ENCODE peak calls at places on chromosomes 3 and 15, in ten cellular contexts. D is PC-9, B is WTC11, R is heart left ventricle, F is suprapubic skin, Q is cardiac muscle cell, W is IMR-90, Z is lower leg skin, O is fibroblast of mammary gland, L is bronchial epithelial cell. U is an unnamed sample.

GRCh38 chr3:139135657-139136056 is 91.0 kb upstream of the PRR23C start:
- DNase-seq in F (no peak), B (no peak), Q (no peak), L (no peak), D (no peak), Z (no peak), W (no peak), R (no peak), O (no peak), U (no peak)

GRCh38 chr3:9934235-9934621 is 594 bp downstream of the CRELD1 start:
- DNase-seq in W (no peak), Q (no peak), F (peak), Z (no peak), R (no peak), L (no peak), D (no peak), B (no peak), O (peak), U (no peak)

GRCh38 chr3:128784228-128784627 is 58.2 kb downstream of the RAB7A start:
- DNase-seq in Z (no peak), Q (peak), L (no peak), F (no peak), D (no peak), O (peak), B (peak), R (peak), W (no peak), U (peak)

GRCh38 chr15:39333393-39333792 is 247.5 kb upstream of the THBS1 start:
- DNase-seq in W (no peak), D (no peak), F (no peak), O (no peak), Z (no peak), R (no peak), Q (no peak), B (no peak), L (no peak), U (no peak)

GRCh38 chr3:39287216-39287858 is 7.5 kb upstream of the CX3CR1 start:
- DNase-seq in L (no peak), O (no peak), F (no peak), D (no peak), Z (no peak), Q (no peak), B (no peak), R (no peak), W (no peak), U (no peak)

GRCh38 chr3:177804646-177805045 is 607.4 kb upstream of the TBL1XR1 start:
- DNase-seq in Q (no peak), W (no peak), F (no peak), B (no peak), Z (no peak), L (no peak), D (no peak), O (no peak), R (no peak), U (no peak)

GRCh38 chr15:95866698-95867440 is 463.6 kb upstream of the NR2F2 start:
- DNase-seq in W (no peak), L (no peak), B (no peak), R (no peak), O (no peak), D (no peak), F (no peak), Q (peak), Z (no peak), U (no peak)

GRCh38 chr3:151918253-151919029 is 45.0 kb downstream of the SUCNR1 start:
- DNase-seq in B (no peak), L (peak), W (peak), D (peak), Q (peak), F (no peak), R (no peak), Z (peak), O (peak), U (no peak)

GRCh38 chr15:81809543-81809942 is 236.3 kb downstream of the MEX3B start:
- DNase-seq in O (peak), Q (peak), D (no peak), L (no peak), B (peak), F (no peak), Z (no peak), R (no peak), W (peak), U (no peak)

GRCh38 chr3:185065059-185065458 is 87.8 kb downstream of the C3orf70 start:
- DNase-seq in Q (no peak), D (no peak), R (no peak), F (no peak), L (no peak), O (no peak), B (no peak), W (no peak), Z (no peak), U (no peak)
- TF ChIP-seq CTCF in Q (no peak), D (no peak), R (no peak), F (no peak), L (no peak), O (no peak), B (no peak), W (no peak), Z (no peak), U (no peak)

GRCh38 chr3:192515661-192516040 is 211.7 kb downstream of the FGF12 start:
- DNase-seq in D (peak), L (no peak), B (no peak), R (no peak), Z (no peak), Q (no peak), O (no peak), W (no peak), F (no peak), U (no peak)

GRCh38 chr3:192516850-192517249 is 210.5 kb downstream of the FGF12 start:
- DNase-seq in Z (no peak), F (no peak), R (peak), Q (no peak), L (no peak), O (no peak), D (no peak), B (no peak), W (no peak), U (no peak)

GRCh38 chr3:192514754-192515660 is 212.3 kb downstream of the FGF12 start:
- DNase-seq in Q (peak), R (peak), D (peak), Z (no peak), W (no peak), L (no peak), F (no peak), B (peak), O (no peak), U (peak)

DNA sequence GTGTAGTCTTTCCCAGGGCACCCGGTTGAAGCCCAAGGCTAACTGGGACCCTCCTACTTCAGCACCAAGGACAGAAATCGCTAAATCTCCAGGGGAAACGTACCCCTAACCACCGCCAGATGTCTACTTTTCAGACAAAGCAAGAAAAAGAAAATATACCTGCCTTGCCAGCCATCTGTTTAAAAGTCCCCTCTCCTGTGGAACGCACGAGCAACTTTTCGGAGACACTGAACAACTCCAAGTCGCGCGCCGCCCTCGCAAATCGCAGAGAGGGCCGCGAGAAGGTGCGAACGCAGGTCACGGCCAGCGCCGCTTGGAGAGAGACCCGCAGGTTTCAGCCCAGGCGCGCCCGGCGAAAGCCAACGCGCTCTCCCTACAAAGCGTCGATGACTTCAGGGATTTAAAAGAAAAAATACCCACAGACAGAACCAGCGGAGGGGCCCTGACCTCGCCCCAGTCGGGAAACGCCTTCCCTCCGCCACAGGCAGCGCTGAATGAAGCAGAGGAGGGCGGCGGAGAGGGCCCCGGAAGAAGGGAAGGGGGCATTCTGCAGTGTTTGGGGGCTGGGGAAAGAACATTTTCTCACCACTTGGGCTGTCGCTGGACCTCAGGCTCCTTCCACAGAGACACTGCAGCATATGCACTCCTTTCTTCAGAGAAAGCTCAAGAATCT is 213.1 kb downstream of the FGF12 start:
- DNase-seq in D (no peak), F (no peak), R (no peak), W (no peak), Q (peak), B (peak), O (peak), L (peak), Z (no peak), U (peak)
- TF ChIP-seq CTCF in D (no peak), F (no peak), R (no peak), W (no peak), Q (peak), B (no peak), O (no peak), L (no peak), Z (no peak), U (peak)

DNA sequence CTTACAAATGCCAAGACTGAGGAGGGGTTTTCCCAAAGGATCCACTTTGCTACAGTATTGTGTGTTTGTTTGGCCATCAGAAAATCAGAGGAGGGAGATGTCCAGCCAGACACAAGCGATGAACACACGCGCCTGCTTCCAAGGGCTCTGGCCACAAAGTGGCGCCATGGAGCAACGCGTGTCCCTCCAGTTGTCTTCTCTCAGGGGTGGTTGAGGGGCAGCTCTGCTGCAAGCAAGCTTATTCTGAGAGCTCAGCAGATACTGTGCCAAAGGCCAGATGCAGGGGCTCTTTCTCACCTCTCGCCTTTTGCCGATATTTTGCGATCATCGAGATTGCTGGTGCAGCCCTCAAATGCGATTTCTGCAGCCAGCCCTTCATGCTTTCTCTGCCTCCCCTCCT is 88.9 kb upstream of the OSBPL11 start:
- DNase-seq in R (no peak), Z (no peak), F (no peak), Q (peak), D (no peak), W (peak), B (peak), O (peak), L (no peak), U (peak)
- TF ChIP-seq CTCF in R (peak), Z (no peak), F (no peak), Q (peak), D (peak), W (peak), B (peak), O (peak), L (peak), U (peak)

GRCh38 chr15:91141102-91141501 is 41.0 kb downstream of the SV2B start:
- DNase-seq in R (no peak), B (no peak), L (no peak), Q (no peak), O (no peak), D (no peak), Z (no peak), F (no peak), W (no peak), U (no peak)

GRCh38 chr15:91136386-91136923 is 36.4 kb downstream of the SV2B start:
- DNase-seq in D (no peak), R (no peak), O (no peak), B (no peak), Z (no peak), W (no peak), L (no peak), Q (no peak), F (no peak), U (no peak)

GRCh38 chr15:91146728-91147127 is 46.7 kb downstream of the SV2B start:
- DNase-seq in L (peak), D (no peak), R (no peak), F (no peak), W (no peak), Z (no peak), Q (no peak), B (no peak), O (no peak), U (no peak)

GRCh38 chr15:91140561-91140960 is 40.5 kb downstream of the SV2B start:
- DNase-seq in Z (no peak), Q (no peak), O (no peak), B (no peak), F (no peak), R (no peak), L (no peak), W (no peak), D (no peak), U (no peak)

DNA sequence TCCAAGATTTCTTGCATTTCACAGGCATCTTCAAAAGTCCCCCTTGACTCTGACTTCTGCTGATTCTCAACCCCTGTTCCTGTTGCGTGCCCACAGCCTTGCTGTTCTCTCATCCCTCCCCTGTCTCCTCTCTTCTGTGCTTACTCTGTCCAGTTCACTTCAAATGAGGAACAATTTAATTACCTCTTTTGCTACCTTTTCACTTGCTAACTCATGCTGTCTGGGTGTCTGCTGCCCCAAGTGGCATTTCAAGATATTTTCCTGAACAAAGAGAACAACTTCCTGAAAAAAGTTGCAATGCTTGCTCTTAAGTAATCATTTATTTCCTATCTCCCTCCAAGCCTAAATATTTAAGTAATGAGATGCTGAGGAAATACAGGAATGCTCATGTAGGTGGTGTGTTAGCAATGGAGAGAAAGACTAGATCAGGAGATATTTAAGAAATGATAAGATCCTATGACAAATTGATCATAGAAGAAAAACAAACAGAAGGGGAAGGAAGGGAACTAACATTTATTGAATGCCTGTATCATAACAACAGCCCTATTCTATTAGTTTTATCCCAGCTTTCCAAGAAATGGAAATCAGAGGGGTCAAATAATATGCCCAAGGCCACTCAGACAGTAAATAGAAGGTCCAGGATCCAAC is 42.2 kb downstream of the SV2B start:
- DNase-seq in Z (no peak), D (no peak), L (peak), F (no peak), R (no peak), B (no peak), Q (peak), W (no peak), O (peak), U (no peak)
- TF ChIP-seq CTCF in Z (no peak), D (peak), L (peak), F (peak), R (peak), B (peak), Q (no peak), W (peak), O (peak), U (peak)

GRCh38 chr15:70064441-70064840 is 33.3 kb downstream of the TLE3 start:
- DNase-seq in B (no peak), Z (no peak), W (peak), O (peak), D (no peak), F (no peak), L (no peak), Q (no peak), R (no peak), U (no peak)

GRCh38 chr15:70067011-70067410 is 30.7 kb downstream of the TLE3 start:
- DNase-seq in O (no peak), R (no peak), W (no peak), Z (no peak), L (no peak), B (no peak), Q (no peak), D (no peak), F (no peak), U (no peak)

GRCh38 chr15:70065006-70065722 is 32.6 kb downstream of the TLE3 start:
- DNase-seq in Q (no peak), R (no peak), F (no peak), O (no peak), W (no peak), Z (no peak), D (no peak), L (no peak), B (no peak), U (no peak)

GRCh38 chr15:70066422-70066821 is 31.3 kb downstream of the TLE3 start:
- DNase-seq in B (no peak), Z (no peak), R (no peak), O (peak), D (no peak), W (peak), L (no peak), F (no peak), Q (no peak), U (no peak)

DNA sequence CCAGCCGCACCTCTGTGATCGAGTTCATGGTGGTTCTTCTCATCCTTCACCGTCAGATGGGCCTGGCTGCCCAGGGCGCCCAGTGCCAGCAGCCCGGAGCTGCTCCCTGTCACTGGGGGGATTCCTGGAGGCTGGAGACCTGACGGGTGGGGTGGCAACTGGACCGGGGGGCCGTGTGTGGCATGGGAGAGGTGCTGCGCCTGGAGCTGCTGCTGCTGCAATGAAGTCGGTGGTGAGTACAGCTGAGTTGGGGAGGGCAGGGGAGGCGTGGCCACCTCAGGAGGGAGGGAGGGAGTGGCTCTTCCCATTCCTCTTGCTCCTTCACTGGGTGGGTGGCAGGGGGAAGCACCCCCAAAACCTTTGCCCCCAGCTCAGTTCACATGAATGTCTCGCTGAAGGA is 31.7 kb downstream of the TLE3 start:
- DNase-seq in W (no peak), D (no peak), Q (no peak), O (no peak), F (no peak), B (no peak), Z (no peak), R (no peak), L (no peak), U (no peak)
- TF ChIP-seq CTCF in W (no peak), D (no peak), Q (no peak), O (no peak), F (no peak), B (no peak), Z (no peak), R (no peak), L (no peak), U (no peak)

DNA sequence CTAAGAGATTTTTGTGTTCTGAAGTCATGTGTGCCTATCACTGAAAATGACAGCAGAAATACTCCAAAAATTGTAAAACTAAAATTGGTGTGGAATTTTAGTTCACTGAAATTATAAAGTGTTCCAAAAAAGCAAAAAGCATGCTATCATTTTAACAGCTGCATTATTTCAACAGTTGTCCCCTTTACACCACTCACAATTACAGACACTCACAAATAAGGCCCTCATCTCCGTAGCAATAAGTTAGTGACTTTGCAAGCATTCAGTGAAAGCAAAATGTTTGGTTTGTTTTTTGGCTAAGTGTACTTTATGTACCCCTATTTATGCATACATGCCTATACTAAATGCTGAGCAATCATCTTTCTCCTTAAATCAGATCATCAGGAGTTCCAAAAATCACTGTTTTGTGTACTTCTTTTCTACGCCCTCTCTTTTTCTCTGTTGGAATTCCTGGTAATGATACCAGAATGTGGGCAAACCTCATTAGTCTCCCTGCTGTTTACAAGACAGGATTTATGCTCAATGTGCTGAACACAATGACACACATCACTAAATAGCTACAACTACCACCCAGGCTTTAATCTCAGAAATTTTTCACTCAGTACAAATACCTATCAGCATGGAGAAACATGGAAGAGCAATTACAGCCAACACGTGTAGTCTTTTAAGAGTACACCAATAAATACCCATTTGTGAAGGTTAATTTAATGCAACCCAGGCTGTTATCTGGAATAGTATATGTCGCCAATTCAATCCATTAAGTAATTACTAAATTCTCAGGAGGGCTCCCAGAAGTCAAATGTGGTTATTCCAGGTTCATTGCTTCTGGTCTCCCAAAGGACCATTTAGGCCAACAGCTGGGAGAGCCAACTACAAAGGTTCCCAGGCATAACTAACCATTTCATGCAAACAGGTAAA is 12.0 kb downstream of the ALDH1A2 start:
- DNase-seq in F (no peak), O (no peak), D (no peak), W (no peak), L (no peak), Z (no peak), Q (no peak), B (no peak), R (no peak), U (no peak)
- TF ChIP-seq CTCF in F (no peak), O (no peak), D (no peak), W (no peak), L (no peak), Z (no peak), Q (no peak), B (no peak), R (no peak), U (no peak)

DNA sequence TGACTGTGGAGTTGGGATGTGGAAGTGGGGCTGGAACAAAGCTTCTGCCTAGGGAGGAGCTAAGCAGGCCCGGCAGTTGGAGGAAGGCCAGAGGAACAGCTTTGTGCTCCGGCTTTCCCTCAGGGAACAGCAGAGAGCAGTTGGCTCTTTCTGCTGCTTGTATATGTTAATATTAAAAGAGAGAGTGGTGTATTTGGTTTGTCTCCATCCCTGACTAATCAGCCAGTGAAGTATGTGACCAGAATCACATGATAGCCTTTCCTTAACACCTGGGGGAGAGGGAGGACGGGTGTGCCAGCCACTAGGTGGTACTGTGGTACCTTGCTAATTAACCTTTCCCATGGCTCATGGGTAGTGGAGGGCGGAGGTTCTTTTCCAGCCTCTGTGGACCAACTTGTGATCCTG is 10.0 kb downstream of the EIF2B5 start:
- DNase-seq in B (peak), F (no peak), Z (no peak), R (no peak), D (peak), Q (peak), L (peak), W (peak), O (peak), U (no peak)
- TF ChIP-seq CTCF in B (peak), F (peak), Z (no peak), R (peak), D (peak), Q (peak), L (peak), W (peak), O (peak), U (peak)

GRCh38 chr15:63600646-63601025 is 3.4 kb downstream of the FBXL22 start:
- DNase-seq in Z (peak), W (peak), D (peak), L (peak), O (peak), B (peak), F (peak), R (peak), Q (peak), U (peak)
- TF ChIP-seq CTCF in Z (no peak), W (peak), D (no peak), L (no peak), O (no peak), B (no peak), F (peak), R (no peak), Q (no peak), U (no peak)